ENCODE peak calls at places on chromosomes 13 and 19, in five cellular contexts. One of them, this sample, is unnamed.
A peak's percentile ranks its signal among the peaks of the same experiment; 100 is the strongest.

GRCh38 chr13:28750187-28751045 is 31.6 kb upstream of the SLC46A3 start:
- DNase-seq in stimulated activated CD4-positive, alpha-beta T cell treated with anti-CD3 and anti-CD28 coated beads, Interleukin-1b, Interleukin-23, amount 100 ng/mL, for 24 hours: no peak
- DNase-seq in activated CD4-positive, alpha-beta T cell treated with anti-CD3 and anti-CD28 coated beads for 48 hours: no peak
- DNase-seq in T follicular helper cell: no peak
- DNase-seq in naive B cell: no peak
- DNase-seq in this sample: no peak

GRCh38 chr13:89520468-89520867 is 1827.0 kb upstream of the MIR17HG start:
- DNase-seq in stimulated activated CD4-positive, alpha-beta T cell treated with anti-CD3 and anti-CD28 coated beads, Interleukin-1b, Interleukin-23, amount 100 ng/mL, for 24 hours: no peak
- DNase-seq in activated CD4-positive, alpha-beta T cell treated with anti-CD3 and anti-CD28 coated beads for 48 hours: no peak
- DNase-seq in T follicular helper cell: no peak
- DNase-seq in naive B cell: no peak
- DNase-seq in this sample: no peak

GRCh38 chr13:27964741-27965323 is 4.3 kb downstream of the CDX2 start:
- DNase-seq in stimulated activated CD4-positive, alpha-beta T cell treated with anti-CD3 and anti-CD28 coated beads, Interleukin-1b, Interleukin-23, amount 100 ng/mL, for 24 hours: no peak
- DNase-seq in activated CD4-positive, alpha-beta T cell treated with anti-CD3 and anti-CD28 coated beads for 48 hours: no peak
- DNase-seq in T follicular helper cell: no peak
- DNase-seq in naive B cell: no peak
- DNase-seq in this sample: no peak

GRCh38 chr13:113404723-113405471 is 41.0 kb upstream of the GRTP1 start:
- DNase-seq in stimulated activated CD4-positive, alpha-beta T cell treated with anti-CD3 and anti-CD28 coated beads, Interleukin-1b, Interleukin-23, amount 100 ng/mL, for 24 hours: no peak
- DNase-seq in activated CD4-positive, alpha-beta T cell treated with anti-CD3 and anti-CD28 coated beads for 48 hours: no peak
- DNase-seq in T follicular helper cell: no peak
- DNase-seq in naive B cell: no peak
- DNase-seq in this sample: no peak

GRCh38 chr13:50410921-50411712 is 395.9 kb downstream of the KCNRG start:
- DNase-seq in stimulated activated CD4-positive, alpha-beta T cell treated with anti-CD3 and anti-CD28 coated beads, Interleukin-1b, Interleukin-23, amount 100 ng/mL, for 24 hours: no peak
- DNase-seq in activated CD4-positive, alpha-beta T cell treated with anti-CD3 and anti-CD28 coated beads for 48 hours: peak; percentile 22
- DNase-seq in T follicular helper cell: no peak
- DNase-seq in naive B cell: no peak
- DNase-seq in this sample: no peak

GRCh38 chr19:40233811-40234389 is 7.4 kb upstream of the CCNP start:
- DNase-seq in stimulated activated CD4-positive, alpha-beta T cell treated with anti-CD3 and anti-CD28 coated beads, Interleukin-1b, Interleukin-23, amount 100 ng/mL, for 24 hours: no peak
- DNase-seq in activated CD4-positive, alpha-beta T cell treated with anti-CD3 and anti-CD28 coated beads for 48 hours: no peak
- DNase-seq in T follicular helper cell: no peak
- DNase-seq in naive B cell: no peak
- DNase-seq in this sample: no peak

GRCh38 chr19:40672038-40672437 is 18.4 kb downstream of the NUMBL start:
- DNase-seq in stimulated activated CD4-positive, alpha-beta T cell treated with anti-CD3 and anti-CD28 coated beads, Interleukin-1b, Interleukin-23, amount 100 ng/mL, for 24 hours: no peak
- DNase-seq in activated CD4-positive, alpha-beta T cell treated with anti-CD3 and anti-CD28 coated beads for 48 hours: no peak
- DNase-seq in T follicular helper cell: no peak
- DNase-seq in naive B cell: no peak
- DNase-seq in this sample: no peak

GRCh38 chr19:54017266-54017665 is 25.8 kb downstream of the CACNG6 start:
- DNase-seq in stimulated activated CD4-positive, alpha-beta T cell treated with anti-CD3 and anti-CD28 coated beads, Interleukin-1b, Interleukin-23, amount 100 ng/mL, for 24 hours: no peak
- DNase-seq in activated CD4-positive, alpha-beta T cell treated with anti-CD3 and anti-CD28 coated beads for 48 hours: no peak
- DNase-seq in T follicular helper cell: no peak
- DNase-seq in naive B cell: no peak
- DNase-seq in this sample: no peak

GRCh38 chr13:40115456-40115855 is 460.0 kb downstream of the COG6 start:
- DNase-seq in stimulated activated CD4-positive, alpha-beta T cell treated with anti-CD3 and anti-CD28 coated beads, Interleukin-1b, Interleukin-23, amount 100 ng/mL, for 24 hours: no peak
- DNase-seq in activated CD4-positive, alpha-beta T cell treated with anti-CD3 and anti-CD28 coated beads for 48 hours: no peak
- DNase-seq in T follicular helper cell: no peak
- DNase-seq in naive B cell: no peak
- DNase-seq in this sample: no peak

GRCh38 chr19:18460313-18460712 is 22.4 kb upstream of the ISYNA1 start:
- DNase-seq in stimulated activated CD4-positive, alpha-beta T cell treated with anti-CD3 and anti-CD28 coated beads, Interleukin-1b, Interleukin-23, amount 100 ng/mL, for 24 hours: no peak
- DNase-seq in activated CD4-positive, alpha-beta T cell treated with anti-CD3 and anti-CD28 coated beads for 48 hours: no peak
- DNase-seq in T follicular helper cell: no peak
- DNase-seq in naive B cell: no peak
- DNase-seq in this sample: no peak

GRCh38 chr13:106710267-106710666 is 142.3 kb upstream of the ARGLU1 start:
- DNase-seq in stimulated activated CD4-positive, alpha-beta T cell treated with anti-CD3 and anti-CD28 coated beads, Interleukin-1b, Interleukin-23, amount 100 ng/mL, for 24 hours: no peak
- DNase-seq in activated CD4-positive, alpha-beta T cell treated with anti-CD3 and anti-CD28 coated beads for 48 hours: no peak
- DNase-seq in T follicular helper cell: no peak
- DNase-seq in naive B cell: no peak
- DNase-seq in this sample: no peak

GRCh38 chr13:39820606-39821005 is 165.1 kb downstream of the COG6 start:
- DNase-seq in stimulated activated CD4-positive, alpha-beta T cell treated with anti-CD3 and anti-CD28 coated beads, Interleukin-1b, Interleukin-23, amount 100 ng/mL, for 24 hours: no peak
- DNase-seq in activated CD4-positive, alpha-beta T cell treated with anti-CD3 and anti-CD28 coated beads for 48 hours: no peak
- DNase-seq in T follicular helper cell: no peak
- DNase-seq in naive B cell: no peak
- DNase-seq in this sample: no peak

GRCh38 chr13:64633948-64634347 is 2596.2 kb downstream of the PCDH9 start:
- DNase-seq in stimulated activated CD4-positive, alpha-beta T cell treated with anti-CD3 and anti-CD28 coated beads, Interleukin-1b, Interleukin-23, amount 100 ng/mL, for 24 hours: no peak
- DNase-seq in activated CD4-positive, alpha-beta T cell treated with anti-CD3 and anti-CD28 coated beads for 48 hours: no peak
- DNase-seq in T follicular helper cell: no peak
- DNase-seq in naive B cell: no peak
- DNase-seq in this sample: no peak

GRCh38 chr19:2235026-2235395 is 1.1 kb downstream of the PLEKHJ1 start:
- DNase-seq in stimulated activated CD4-positive, alpha-beta T cell treated with anti-CD3 and anti-CD28 coated beads, Interleukin-1b, Interleukin-23, amount 100 ng/mL, for 24 hours: no peak
- DNase-seq in activated CD4-positive, alpha-beta T cell treated with anti-CD3 and anti-CD28 coated beads for 48 hours: no peak
- DNase-seq in T follicular helper cell: no peak
- DNase-seq in naive B cell: no peak
- DNase-seq in this sample: no peak

GRCh38 chr13:40666905-40667621 is 622 bp upstream of the FOXO1 start:
- DNase-seq in stimulated activated CD4-positive, alpha-beta T cell treated with anti-CD3 and anti-CD28 coated beads, Interleukin-1b, Interleukin-23, amount 100 ng/mL, for 24 hours: no peak
- DNase-seq in activated CD4-positive, alpha-beta T cell treated with anti-CD3 and anti-CD28 coated beads for 48 hours: no peak
- DNase-seq in T follicular helper cell: no peak
- DNase-seq in naive B cell: peak; percentile 71
- DNase-seq in this sample: no peak

GRCh38 chr19:7787141-7787540 is 24.1 kb downstream of the CLEC4M start:
- DNase-seq in stimulated activated CD4-positive, alpha-beta T cell treated with anti-CD3 and anti-CD28 coated beads, Interleukin-1b, Interleukin-23, amount 100 ng/mL, for 24 hours: no peak
- DNase-seq in activated CD4-positive, alpha-beta T cell treated with anti-CD3 and anti-CD28 coated beads for 48 hours: no peak
- DNase-seq in T follicular helper cell: no peak
- DNase-seq in naive B cell: no peak
- DNase-seq in this sample: no peak

GRCh38 chr19:28239270-28239669 is 973.7 kb downstream of the UQCRFS1 start:
- DNase-seq in stimulated activated CD4-positive, alpha-beta T cell treated with anti-CD3 and anti-CD28 coated beads, Interleukin-1b, Interleukin-23, amount 100 ng/mL, for 24 hours: no peak
- DNase-seq in activated CD4-positive, alpha-beta T cell treated with anti-CD3 and anti-CD28 coated beads for 48 hours: no peak
- DNase-seq in T follicular helper cell: no peak
- DNase-seq in naive B cell: no peak
- DNase-seq in this sample: no peak

GRCh38 chr13:40058757-40059236 is 403.3 kb downstream of the COG6 start:
- DNase-seq in stimulated activated CD4-positive, alpha-beta T cell treated with anti-CD3 and anti-CD28 coated beads, Interleukin-1b, Interleukin-23, amount 100 ng/mL, for 24 hours: no peak
- DNase-seq in activated CD4-positive, alpha-beta T cell treated with anti-CD3 and anti-CD28 coated beads for 48 hours: peak; percentile 26
- DNase-seq in T follicular helper cell: no peak
- DNase-seq in naive B cell: no peak
- DNase-seq in this sample: no peak

GRCh38 chr13:95552539-95553270 is at the start of gene CLDN10:
- DNase-seq in stimulated activated CD4-positive, alpha-beta T cell treated with anti-CD3 and anti-CD28 coated beads, Interleukin-1b, Interleukin-23, amount 100 ng/mL, for 24 hours: no peak
- DNase-seq in activated CD4-positive, alpha-beta T cell treated with anti-CD3 and anti-CD28 coated beads for 48 hours: peak; percentile 15
- DNase-seq in T follicular helper cell: no peak
- DNase-seq in naive B cell: no peak
- DNase-seq in this sample: no peak

GRCh38 chr13:48236528-48237353 is 3.7 kb downstream of the ITM2B start:
- DNase-seq in stimulated activated CD4-positive, alpha-beta T cell treated with anti-CD3 and anti-CD28 coated beads, Interleukin-1b, Interleukin-23, amount 100 ng/mL, for 24 hours: no peak
- DNase-seq in activated CD4-positive, alpha-beta T cell treated with anti-CD3 and anti-CD28 coated beads for 48 hours: no peak
- DNase-seq in T follicular helper cell: no peak
- DNase-seq in naive B cell: no peak
- DNase-seq in this sample: no peak

GRCh38 chr19:35869327-35870123 is 1.2 kb downstream of the APLP1 start:
- DNase-seq in stimulated activated CD4-positive, alpha-beta T cell treated with anti-CD3 and anti-CD28 coated beads, Interleukin-1b, Interleukin-23, amount 100 ng/mL, for 24 hours: peak; percentile 62
- DNase-seq in activated CD4-positive, alpha-beta T cell treated with anti-CD3 and anti-CD28 coated beads for 48 hours: peak; percentile 94
- DNase-seq in T follicular helper cell: peak; percentile 72
- DNase-seq in naive B cell: peak; percentile 60
- DNase-seq in this sample: peak; percentile 54

GRCh38 chr19:1446713-1447564 is 3.0 kb upstream of the APC2 start:
- DNase-seq in stimulated activated CD4-positive, alpha-beta T cell treated with anti-CD3 and anti-CD28 coated beads, Interleukin-1b, Interleukin-23, amount 100 ng/mL, for 24 hours: no peak
- DNase-seq in activated CD4-positive, alpha-beta T cell treated with anti-CD3 and anti-CD28 coated beads for 48 hours: no peak
- DNase-seq in T follicular helper cell: no peak
- DNase-seq in naive B cell: no peak
- DNase-seq in this sample: no peak

GRCh38 chr13:35343417-35343816 is 133.1 kb downstream of the MAB21L1 start:
- DNase-seq in stimulated activated CD4-positive, alpha-beta T cell treated with anti-CD3 and anti-CD28 coated beads, Interleukin-1b, Interleukin-23, amount 100 ng/mL, for 24 hours: no peak
- DNase-seq in activated CD4-positive, alpha-beta T cell treated with anti-CD3 and anti-CD28 coated beads for 48 hours: no peak
- DNase-seq in T follicular helper cell: no peak
- DNase-seq in naive B cell: no peak
- DNase-seq in this sample: no peak

GRCh38 chr19:44452367-44452766 is 4.1 kb upstream of the ZNF229 start:
- DNase-seq in stimulated activated CD4-positive, alpha-beta T cell treated with anti-CD3 and anti-CD28 coated beads, Interleukin-1b, Interleukin-23, amount 100 ng/mL, for 24 hours: no peak
- DNase-seq in activated CD4-positive, alpha-beta T cell treated with anti-CD3 and anti-CD28 coated beads for 48 hours: no peak
- DNase-seq in T follicular helper cell: no peak
- DNase-seq in naive B cell: no peak
- DNase-seq in this sample: no peak

GRCh38 chr13:111449041-111449440 is 128.6 kb downstream of the TEX29 start:
- DNase-seq in stimulated activated CD4-positive, alpha-beta T cell treated with anti-CD3 and anti-CD28 coated beads, Interleukin-1b, Interleukin-23, amount 100 ng/mL, for 24 hours: no peak
- DNase-seq in activated CD4-positive, alpha-beta T cell treated with anti-CD3 and anti-CD28 coated beads for 48 hours: no peak
- DNase-seq in T follicular helper cell: no peak
- DNase-seq in naive B cell: no peak
- DNase-seq in this sample: no peak

GRCh38 chr19:18282021-18282787 is 782 bp upstream of the JUND start:
- DNase-seq in stimulated activated CD4-positive, alpha-beta T cell treated with anti-CD3 and anti-CD28 coated beads, Interleukin-1b, Interleukin-23, amount 100 ng/mL, for 24 hours: no peak
- DNase-seq in activated CD4-positive, alpha-beta T cell treated with anti-CD3 and anti-CD28 coated beads for 48 hours: peak; percentile 52
- DNase-seq in T follicular helper cell: no peak
- DNase-seq in naive B cell: no peak
- DNase-seq in this sample: no peak

GRCh38 chr13:49641810-49642291 is 13.5 kb downstream of the ARL11 start:
- DNase-seq in stimulated activated CD4-positive, alpha-beta T cell treated with anti-CD3 and anti-CD28 coated beads, Interleukin-1b, Interleukin-23, amount 100 ng/mL, for 24 hours: no peak
- DNase-seq in activated CD4-positive, alpha-beta T cell treated with anti-CD3 and anti-CD28 coated beads for 48 hours: no peak
- DNase-seq in T follicular helper cell: no peak
- DNase-seq in naive B cell: no peak
- DNase-seq in this sample: no peak

GRCh38 chr13:60265566-60265965 is 101.8 kb upstream of the DIAPH3 start:
- DNase-seq in stimulated activated CD4-positive, alpha-beta T cell treated with anti-CD3 and anti-CD28 coated beads, Interleukin-1b, Interleukin-23, amount 100 ng/mL, for 24 hours: no peak
- DNase-seq in activated CD4-positive, alpha-beta T cell treated with anti-CD3 and anti-CD28 coated beads for 48 hours: no peak
- DNase-seq in T follicular helper cell: no peak
- DNase-seq in naive B cell: no peak
- DNase-seq in this sample: no peak

GRCh38 chr19:46528601-46529447 is 33.2 kb upstream of the PNMA8B start:
- DNase-seq in stimulated activated CD4-positive, alpha-beta T cell treated with anti-CD3 and anti-CD28 coated beads, Interleukin-1b, Interleukin-23, amount 100 ng/mL, for 24 hours: no peak
- DNase-seq in activated CD4-positive, alpha-beta T cell treated with anti-CD3 and anti-CD28 coated beads for 48 hours: no peak
- DNase-seq in T follicular helper cell: no peak
- DNase-seq in naive B cell: no peak
- DNase-seq in this sample: no peak

GRCh38 chr13:60583911-60584753 is 187.1 kb downstream of the TDRD3 start:
- DNase-seq in stimulated activated CD4-positive, alpha-beta T cell treated with anti-CD3 and anti-CD28 coated beads, Interleukin-1b, Interleukin-23, amount 100 ng/mL, for 24 hours: no peak
- DNase-seq in activated CD4-positive, alpha-beta T cell treated with anti-CD3 and anti-CD28 coated beads for 48 hours: peak; percentile 19
- DNase-seq in T follicular helper cell: no peak
- DNase-seq in naive B cell: no peak
- DNase-seq in this sample: no peak

GRCh38 chr19:56538761-56539263 is at the start of gene ZFP28:
- DNase-seq in stimulated activated CD4-positive, alpha-beta T cell treated with anti-CD3 and anti-CD28 coated beads, Interleukin-1b, Interleukin-23, amount 100 ng/mL, for 24 hours: peak; percentile 48
- DNase-seq in activated CD4-positive, alpha-beta T cell treated with anti-CD3 and anti-CD28 coated beads for 48 hours: no peak
- DNase-seq in T follicular helper cell: no peak
- DNase-seq in naive B cell: no peak
- DNase-seq in this sample: no peak

GRCh38 chr19:50833802-50834167 is 411 bp upstream of the KLK15 start:
- DNase-seq in stimulated activated CD4-positive, alpha-beta T cell treated with anti-CD3 and anti-CD28 coated beads, Interleukin-1b, Interleukin-23, amount 100 ng/mL, for 24 hours: no peak
- DNase-seq in activated CD4-positive, alpha-beta T cell treated with anti-CD3 and anti-CD28 coated beads for 48 hours: no peak
- DNase-seq in T follicular helper cell: no peak
- DNase-seq in naive B cell: no peak
- DNase-seq in this sample: no peak

GRCh38 chr13:76385606-76386005 is 500.6 kb downstream of the KCTD12 start:
- DNase-seq in stimulated activated CD4-positive, alpha-beta T cell treated with anti-CD3 and anti-CD28 coated beads, Interleukin-1b, Interleukin-23, amount 100 ng/mL, for 24 hours: no peak
- DNase-seq in activated CD4-positive, alpha-beta T cell treated with anti-CD3 and anti-CD28 coated beads for 48 hours: no peak
- DNase-seq in T follicular helper cell: no peak
- DNase-seq in naive B cell: no peak
- DNase-seq in this sample: no peak

GRCh38 chr19:38686530-38686888 is 39.1 kb downstream of the ACTN4 start:
- DNase-seq in stimulated activated CD4-positive, alpha-beta T cell treated with anti-CD3 and anti-CD28 coated beads, Interleukin-1b, Interleukin-23, amount 100 ng/mL, for 24 hours: no peak
- DNase-seq in activated CD4-positive, alpha-beta T cell treated with anti-CD3 and anti-CD28 coated beads for 48 hours: peak; percentile 30
- DNase-seq in T follicular helper cell: no peak
- DNase-seq in naive B cell: peak; percentile 20
- DNase-seq in this sample: no peak

GRCh38 chr13:112442483-112443090 is 66.4 kb downstream of the SPACA7 start:
- DNase-seq in stimulated activated CD4-positive, alpha-beta T cell treated with anti-CD3 and anti-CD28 coated beads, Interleukin-1b, Interleukin-23, amount 100 ng/mL, for 24 hours: no peak
- DNase-seq in activated CD4-positive, alpha-beta T cell treated with anti-CD3 and anti-CD28 coated beads for 48 hours: no peak
- DNase-seq in T follicular helper cell: no peak
- DNase-seq in naive B cell: no peak
- DNase-seq in this sample: no peak

GRCh38 chr19:40279761-40280607 is 5.2 kb downstream of the AKT2 start:
- DNase-seq in stimulated activated CD4-positive, alpha-beta T cell treated with anti-CD3 and anti-CD28 coated beads, Interleukin-1b, Interleukin-23, amount 100 ng/mL, for 24 hours: no peak
- DNase-seq in activated CD4-positive, alpha-beta T cell treated with anti-CD3 and anti-CD28 coated beads for 48 hours: no peak
- DNase-seq in T follicular helper cell: no peak
- DNase-seq in naive B cell: peak; percentile 24
- DNase-seq in this sample: peak; percentile 9

GRCh38 chr19:11464333-11465265 is 16.2 kb downstream of the ELAVL3 start:
- DNase-seq in stimulated activated CD4-positive, alpha-beta T cell treated with anti-CD3 and anti-CD28 coated beads, Interleukin-1b, Interleukin-23, amount 100 ng/mL, for 24 hours: no peak
- DNase-seq in activated CD4-positive, alpha-beta T cell treated with anti-CD3 and anti-CD28 coated beads for 48 hours: no peak
- DNase-seq in T follicular helper cell: no peak
- DNase-seq in naive B cell: no peak
- DNase-seq in this sample: no peak

GRCh38 chr13:44380404-44381165 is 7.0 kb downstream of the SERP2 start:
- DNase-seq in stimulated activated CD4-positive, alpha-beta T cell treated with anti-CD3 and anti-CD28 coated beads, Interleukin-1b, Interleukin-23, amount 100 ng/mL, for 24 hours: no peak
- DNase-seq in activated CD4-positive, alpha-beta T cell treated with anti-CD3 and anti-CD28 coated beads for 48 hours: no peak
- DNase-seq in T follicular helper cell: no peak
- DNase-seq in naive B cell: no peak
- DNase-seq in this sample: no peak

GRCh38 chr13:97319088-97319487 is 97.0 kb downstream of the MBNL2 start:
- DNase-seq in stimulated activated CD4-positive, alpha-beta T cell treated with anti-CD3 and anti-CD28 coated beads, Interleukin-1b, Interleukin-23, amount 100 ng/mL, for 24 hours: no peak
- DNase-seq in activated CD4-positive, alpha-beta T cell treated with anti-CD3 and anti-CD28 coated beads for 48 hours: no peak
- DNase-seq in T follicular helper cell: no peak
- DNase-seq in naive B cell: no peak
- DNase-seq in this sample: no peak

This sample was measured in activated CD8-positive, alpha-beta memory T cell treated with anti-CD3 and anti-CD28 coated beads for 48 hours.